ENCODE peak calls at places on chromosomes 12 and 14, in four cellular contexts. V, N, K and P are unnamed samples. For H3K4me1, the result is how much of the 10 kb centered on the place peaks cover.

GRCh38 chr12:109706747-109707469 is 6.7 kb upstream of the FAM222A start:
- DNase-seq in V (no peak), N (no peak), K (no peak), P (no peak)

GRCh38 chr14:103329421-103330347 is 4.4 kb upstream of the EIF5 start:
- DNase-seq in V (no peak), N (no peak), K (no peak), P (no peak)

GRCh38 chr12:64737539-64737938 is 21.7 kb downstream of the GNS start:
- DNase-seq in V (no peak), N (no peak), K (no peak), P (no peak)

GRCh38 chr12:110042260-110042659 is 6.1 kb downstream of the C12orf76 start:
- DNase-seq in V (no peak), N (no peak), K (no peak), P (no peak)

GRCh38 chr12:7075518-7075917 is 15.0 kb downstream of the C1S start:
- DNase-seq in V (no peak), N (no peak), K (no peak), P (no peak)

GRCh38 chr12:25822281-25822680 is 136.2 kb upstream of the RASSF8 start:
- DNase-seq in V (no peak), N (no peak), K (no peak), P (no peak)

GRCh38 chr12:47080725-47081502 is 1.2 kb upstream of the AMIGO2 start:
- DNase-seq in V (peak), N (peak), K (peak), P (peak)

GRCh38 chr14:47300801-47301200 is 374.6 kb downstream of the MDGA2 start:
- DNase-seq in V (no peak), N (no peak), K (no peak), P (no peak)

GRCh38 chr14:94334837-94335236 is 11.7 kb upstream of the SERPINA6 start:
- DNase-seq in V (no peak), N (no peak), K (no peak), P (no peak)

GRCh38 chr14:66443785-66444184 is 42.4 kb upstream of the CCDC196 start:
- DNase-seq in V (no peak), N (no peak), K (no peak), P (no peak)

GRCh38 chr12:126708492-126708896 is 1558.5 kb upstream of the TMEM132C start:
- DNase-seq in V (no peak), N (no peak), K (no peak), P (no peak)

GRCh38 chr12:63958876-63959275 is 114.4 kb downstream of the SRGAP1 start:
- DNase-seq in V (no peak), N (no peak), K (no peak), P (no peak)

GRCh38 chr12:62332598-62332997 is 72.4 kb downstream of the USP15 start:
- DNase-seq in V (no peak), N (no peak), K (no peak), P (peak)

GRCh38 chr14:102089621-102090343 is 2.9 kb upstream of the HSP90AA1 start:
- DNase-seq in V (peak), N (no peak), K (no peak), P (no peak)

GRCh38 chr14:52153939-52154338 is 85.1 kb upstream of the NID2 start:
- DNase-seq in V (no peak), N (no peak), K (no peak), P (no peak)

GRCh38 chr12:79776111-79776510 is 85.3 kb upstream of the PAWR start:
- DNase-seq in V (no peak), N (no peak), K (no peak), P (no peak)

GRCh38 chr12:80708535-80709328 is 1.3 kb downstream of the MYF6 start:
- DNase-seq in V (no peak), N (peak), K (no peak), P (peak)

GRCh38 chr12:1115471-1116242 is 124.6 kb downstream of the ERC1 start:
- DNase-seq in V (no peak), N (no peak), K (no peak), P (peak)

GRCh38 chr12:120983759-120984158 is 5.4 kb downstream of the HNF1A start:
- DNase-seq in V (no peak), N (no peak), K (no peak), P (no peak)

GRCh38 chr14:56716705-56717104 is 93.6 kb downstream of the OTX2 start:
- DNase-seq in V (no peak), N (no peak), K (no peak), P (no peak)

GRCh38 chr12:45234134-45234865 is 18.4 kb downstream of the ANO6 start:
- DNase-seq in V (no peak), N (no peak), K (no peak), P (peak)

GRCh38 chr14:77023001-77023996 is 5.2 kb downstream of the IRF2BPL start:
- DNase-seq in V (no peak), N (no peak), K (no peak), P (peak)
- TF ChIP-seq CTCF in V (no peak), N (peak), K (no peak), P (peak)

GRCh38 chr14:97977711-97978261 is 1180.6 kb downstream of the VRK1 start:
- DNase-seq in V (peak), N (peak), K (peak), P (no peak)
- H3K4me3 ChIP-seq in V (peak), N (peak), K (peak), P (no peak)

GRCh38 chr12:27733052-27733656 is 22.5 kb downstream of the MRPS35 start:
- DNase-seq in V (no peak), N (no peak), K (no peak), P (peak)
- H3K4me1 ChIP-seq in V (under half), N (under half), K (under half), P (under half)

GRCh38 chr12:8612629-8613028 is at the start of gene AICDA:
- DNase-seq in V (no peak), N (no peak), K (no peak), P (no peak)

GRCh38 chr12:8605057-8605456 is 7.6 kb downstream of the AICDA start:
- DNase-seq in V (no peak), N (peak), K (no peak), P (no peak)

GRCh38 chr12:8603858-8604257 is 8.8 kb downstream of the AICDA start:
- DNase-seq in V (no peak), N (no peak), K (no peak), P (no peak)

GRCh38 chr12:8609061-8609570 is 3.5 kb downstream of the AICDA start:
- DNase-seq in V (no peak), N (no peak), K (no peak), P (peak)
- TF ChIP-seq CTCF in V (peak), N (peak), K (peak), P (peak)

GRCh38 chr12:76029982-76030377 is 1.6 kb downstream of the PHLDA1 start:
- DNase-seq in V (peak), N (peak), K (no peak), P (peak)

GRCh38 chr12:76031081-76031413 is 529 bp downstream of the PHLDA1 start:
- DNase-seq in V (no peak), N (peak), K (no peak), P (no peak)

GRCh38 chr12:76026643-76027063 is 4.9 kb downstream of the PHLDA1 start:
- DNase-seq in V (no peak), N (no peak), K (no peak), P (no peak)

GRCh38 chr12:76030378-76031080 is 1.0 kb downstream of the PHLDA1 start:
- DNase-seq in V (peak), N (peak), K (no peak), P (peak)

DNA sequence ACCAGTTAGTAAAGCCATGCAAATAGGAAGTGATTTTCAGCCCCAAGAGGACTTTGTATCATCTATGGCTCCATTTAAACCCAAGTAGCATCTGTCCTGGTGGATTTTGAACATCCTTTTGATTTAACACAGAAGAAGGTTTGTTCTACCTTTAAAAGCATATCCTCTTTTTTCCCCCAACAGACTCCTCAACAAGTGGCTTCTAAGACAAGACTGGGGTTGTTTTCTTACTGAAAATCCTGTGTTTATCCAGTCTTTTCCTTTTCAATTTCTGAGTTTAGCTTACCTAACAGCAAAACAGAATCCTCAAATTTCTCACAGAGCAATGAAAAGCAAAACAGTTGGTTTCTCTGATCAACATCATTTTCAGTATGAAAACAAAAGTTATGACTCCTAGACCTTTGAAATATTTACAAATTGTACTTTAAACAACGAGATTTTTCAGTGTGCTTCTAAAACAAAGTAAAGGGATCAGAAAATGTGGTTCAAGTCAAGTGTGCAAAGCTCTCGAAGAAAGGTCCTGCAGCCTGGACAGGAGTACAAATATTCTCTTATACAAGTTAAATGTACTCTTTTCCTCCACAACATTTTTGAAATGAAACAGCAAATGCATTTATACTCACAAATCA is 2.8 kb downstream of the PHLDA1 start:
- DNase-seq in V (no peak), N (no peak), K (no peak), P (no peak)
- H3K4me3 ChIP-seq in V (peak), N (peak), K (peak), P (peak)

GRCh38 chr14:21523203-21523602 is 2.9 kb downstream of the SALL2 start:
- DNase-seq in V (no peak), N (no peak), K (no peak), P (no peak)
- H3K4me1 ChIP-seq in V (under half), N (under half), K (under half), P (under half)

GRCh38 chr12:24175281-24175680 is 225.8 kb upstream of the SOX5 start:
- DNase-seq in V (no peak), N (no peak), K (no peak), P (no peak)
- TF ChIP-seq CTCF in V (no peak), N (no peak), K (no peak), P (no peak)

DNA sequence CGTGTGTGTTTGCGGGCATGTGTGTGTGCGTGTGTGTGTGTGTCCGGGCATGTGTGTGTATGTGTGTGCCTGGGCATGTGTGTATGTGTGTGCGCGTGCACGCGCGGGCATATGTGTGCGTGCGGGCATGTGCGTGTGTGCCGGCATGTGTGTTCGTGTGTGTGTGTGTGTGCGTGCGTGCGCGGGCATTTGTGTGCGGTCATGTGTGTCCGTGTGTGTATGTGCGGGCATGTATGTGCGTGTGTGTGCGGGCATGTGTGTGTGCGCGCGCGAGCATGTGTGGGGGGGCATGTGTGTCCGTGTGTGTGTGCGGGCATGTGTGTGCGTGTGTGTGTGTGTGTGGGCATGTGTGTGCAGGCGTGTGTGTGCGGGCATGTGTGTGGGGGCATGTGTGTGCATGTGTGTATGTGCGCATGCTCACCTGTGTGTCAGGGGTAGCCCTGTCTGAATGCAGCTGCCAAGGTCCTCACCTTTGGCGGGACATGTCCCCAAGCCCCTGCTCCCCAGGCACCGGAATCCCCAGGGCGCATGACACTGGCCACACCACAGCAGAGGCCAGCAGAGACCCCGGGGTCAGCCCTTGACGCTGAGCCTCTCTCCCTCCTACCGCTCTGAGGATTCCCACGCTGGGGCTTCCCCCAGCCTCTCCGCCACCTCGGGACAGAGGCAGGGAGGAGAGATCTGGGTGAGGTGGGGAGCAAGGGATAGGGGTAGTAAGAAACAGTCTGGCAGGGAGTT is 109.5 kb upstream of the NCOR2 start:
- DNase-seq in V (no peak), N (peak), K (no peak), P (no peak)
- H3K4me3 ChIP-seq in V (no peak), N (no peak), K (no peak), P (no peak)

GRCh38 chr12:94678849-94679248 is 28.5 kb upstream of the TMCC3 start:
- DNase-seq in V (no peak), N (peak), K (no peak), P (no peak)
- H3K4me1 ChIP-seq in V (under half), N (under half), K (under half), P (under half)

DNA sequence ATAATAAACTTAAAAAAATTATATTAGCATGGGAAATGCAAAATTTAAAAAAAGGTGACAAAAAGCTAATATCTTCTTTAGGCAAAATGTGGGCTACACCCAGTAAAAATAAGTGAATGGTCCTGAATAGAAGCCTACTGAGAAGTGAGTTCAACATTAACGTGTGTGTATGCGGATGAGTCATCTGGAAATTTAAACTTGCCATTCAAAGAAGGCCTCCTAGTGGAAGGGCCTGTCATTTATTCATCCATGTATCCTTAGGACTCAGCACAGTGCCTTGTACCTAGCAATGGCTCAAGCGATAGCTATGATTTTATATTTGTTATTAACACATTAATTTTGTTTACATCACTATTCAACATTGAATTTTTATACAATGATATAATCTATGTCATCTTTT is 226.2 kb downstream of the NUBPL start:
- DNase-seq in V (no peak), N (no peak), K (no peak), P (no peak)
- TF ChIP-seq CTCF in V (no peak), N (no peak), K (no peak), P (no peak)